ENCODE peak calls at places on chromosome 20, in ten cellular contexts. S, H, R, X, O, U, E, Z, W and D are unnamed samples.

GRCh38 chr20:45592574-45593189 is 13.6 kb upstream of the WFDC8 start:
- DNase-seq in X (peak), S (no peak), W (peak), O (peak), Z (peak), H (peak), R (no peak), E (peak), U (peak), D (no peak)

GRCh38 chr20:23290761-23291574 is 59.6 kb upstream of the NXT1 start:
- DNase-seq in O (no peak), Z (no peak), W (no peak), U (no peak), E (no peak), X (no peak), R (no peak), S (no peak), H (no peak), D (no peak)

GRCh38 chr20:32761831-32762753 is at the start of gene DNMT3B:
- DNase-seq in U (peak), W (peak), E (peak), S (peak), R (peak), O (peak), X (peak), Z (no peak), H (peak), D (peak)

GRCh38 chr20:327041-327945 is 1.9 kb downstream of the SOX12 start:
- DNase-seq in H (peak), R (peak), W (peak), O (peak), E (peak), S (peak), U (peak), Z (no peak), X (peak), D (peak)

GRCh38 chr20:21719592-21720214 is 14.2 kb downstream of the PAX1 start:
- DNase-seq in E (peak), S (peak), X (peak), H (peak), U (peak), O (peak), W (peak), Z (peak), R (no peak), D (no peak)

GRCh38 chr20:17633850-17634500 is 48.1 kb downstream of the RRBP1 start:
- DNase-seq in H (no peak), O (no peak), U (no peak), E (no peak), X (no peak), R (no peak), S (peak), Z (no peak), W (no peak), D (no peak)

GRCh38 chr20:31861346-31862156 is 8.8 kb downstream of the DUSP15 start:
- DNase-seq in S (peak), R (peak), W (peak), X (peak), Z (no peak), U (no peak), E (peak), O (no peak), H (no peak), D (peak)

GRCh38 chr20:17520583-17520982 is 10.6 kb downstream of the BFSP1 start:
- DNase-seq in Z (no peak), E (no peak), H (no peak), U (no peak), O (no peak), S (no peak), R (no peak), W (no peak), X (no peak), D (no peak)

GRCh38 chr20:48606117-48606840 is 221.5 kb downstream of the PREX1 start:
- DNase-seq in O (no peak), R (peak), U (no peak), H (no peak), X (no peak), E (no peak), W (no peak), Z (no peak), S (no peak), D (no peak)

GRCh38 chr20:47360489-47361267 is 4.2 kb upstream of the ZMYND8 start:
- DNase-seq in O (peak), U (peak), R (peak), E (peak), W (peak), H (peak), S (peak), Z (peak), X (peak), D (no peak)

GRCh38 chr20:38806855-38807655 is 1.6 kb downstream of the PPP1R16B start:
- DNase-seq in H (no peak), W (peak), O (no peak), U (no peak), E (no peak), R (no peak), S (no peak), Z (no peak), X (no peak), D (peak)

GRCh38 chr20:2671977-2672376 is 8.0 kb upstream of the IDH3B start:
- DNase-seq in U (no peak), X (no peak), R (no peak), S (no peak), W (no peak), E (no peak), Z (no peak), O (no peak), H (no peak), D (no peak)
- TF ChIP-seq CTCF in U (peak), X (peak), R (no peak), S (no peak), W (peak), E (no peak), Z (peak), O (peak), H (peak), D (no peak)

DNA sequence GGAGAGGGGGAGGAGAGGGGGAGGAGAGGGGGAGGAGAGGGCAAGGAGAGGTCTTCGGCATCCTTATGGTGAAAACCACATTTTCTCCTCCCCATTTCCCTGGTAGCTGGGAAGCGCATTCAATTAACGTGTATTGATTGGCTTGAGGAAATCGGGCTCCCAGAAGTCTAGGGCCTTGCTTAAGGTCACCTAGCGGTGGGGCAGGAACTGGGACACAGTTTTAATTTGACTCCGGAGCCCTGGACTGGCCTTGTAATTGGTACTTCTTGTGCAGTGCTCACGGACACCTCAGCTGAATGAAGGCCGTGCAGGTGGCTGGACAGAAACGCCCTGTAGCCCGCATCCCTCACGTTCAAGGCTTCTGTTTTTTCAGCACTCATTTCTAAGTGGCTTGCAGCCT is 42.8 kb downstream of the CTCFL start:
- DNase-seq in S (peak), R (no peak), O (no peak), Z (no peak), X (no peak), E (no peak), H (no peak), U (no peak), W (no peak), D (no peak)
- TF ChIP-seq CTCF in S (no peak), R (no peak), O (no peak), Z (no peak), X (no peak), E (no peak), H (no peak), U (no peak), W (no peak), D (no peak)

DNA sequence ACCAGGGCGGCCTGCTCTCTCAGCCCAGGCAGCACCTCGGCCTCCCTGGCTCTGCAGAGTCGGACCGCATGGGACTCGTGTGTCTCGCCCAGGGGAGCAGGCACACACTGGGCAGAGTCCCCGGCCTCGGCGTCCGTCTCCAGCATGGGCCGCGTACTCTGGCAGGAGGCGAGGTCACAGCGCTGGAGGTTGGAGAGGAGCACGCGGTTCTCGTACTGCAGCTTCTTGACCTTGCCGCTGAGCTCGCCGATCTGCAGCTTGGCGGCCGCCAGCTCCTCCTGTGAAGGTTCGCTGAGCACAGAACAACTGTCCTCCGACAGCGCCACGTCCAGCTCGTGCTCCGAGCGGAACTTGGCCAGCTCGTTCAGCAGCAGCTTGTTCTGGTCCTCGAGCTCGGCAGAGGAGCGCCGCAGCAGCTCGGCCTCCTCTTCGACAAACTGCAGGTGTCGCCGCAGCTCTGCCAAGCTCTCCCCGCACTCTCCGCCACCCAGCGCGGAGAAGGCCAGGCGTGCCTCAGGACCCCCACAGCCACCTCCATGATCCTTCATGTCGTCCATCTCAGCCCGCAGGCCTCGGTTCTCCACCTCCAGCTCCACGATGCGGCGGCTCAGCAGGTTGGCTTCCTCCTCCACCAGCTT is 42.0 kb upstream of the DSN1 start:
- DNase-seq in U (no peak), H (no peak), E (no peak), X (no peak), S (peak), W (no peak), O (no peak), Z (no peak), R (no peak), D (no peak)
- TF ChIP-seq CTCF in U (no peak), H (no peak), E (no peak), X (no peak), S (peak), W (no peak), O (no peak), Z (no peak), R (no peak), D (no peak)

GRCh38 chr20:58888103-58888502 is 35.6 kb downstream of the GNAS start:
- DNase-seq in O (no peak), Z (no peak), R (no peak), X (no peak), S (no peak), W (no peak), E (no peak), H (no peak), U (no peak), D (no peak)
- TF ChIP-seq CTCF in O (no peak), Z (no peak), R (no peak), X (no peak), S (no peak), W (no peak), E (no peak), H (no peak), U (no peak), D (no peak)

GRCh38 chr20:62688855-62689460 is 19.7 kb upstream of the NTSR1 start:
- DNase-seq in Z (no peak), R (no peak), U (peak), X (peak), E (no peak), S (no peak), W (no peak), O (peak), H (no peak), D (no peak)
- TF ChIP-seq CTCF in Z (peak), R (no peak), U (peak), X (peak), E (peak), S (no peak), W (no peak), O (peak), H (peak), D (no peak)

GRCh38 chr20:2705931-2706645 is 13.5 kb downstream of the EBF4 start:
- DNase-seq in O (no peak), U (no peak), R (no peak), H (no peak), W (no peak), X (no peak), Z (no peak), E (no peak), S (no peak), D (no peak)
- TF ChIP-seq CTCF in O (no peak), U (no peak), R (no peak), H (no peak), W (no peak), X (no peak), Z (no peak), E (no peak), S (no peak), D (no peak)